ENCODE peak calls at places on chromosomes 4 and X, in five cellular contexts. G is cardiac muscle cell, P is RPMI8226, X is heart right ventricle, V is CMK. F is an unnamed sample.

GRCh38 chrX:1020634-1021166 is 191.7 kb downstream of the CRLF2 start:
- DNase-seq in G (no peak), X (no peak), P (no peak), V (no peak), F (no peak)

GRCh38 chrX:34813618-34814017 is 129.0 kb upstream of the FAM47B start:
- DNase-seq in V (no peak), G (no peak), X (no peak), P (no peak), F (no peak)

GRCh38 chr4:3877236-3877635 is 111.1 kb downstream of the ADRA2C start:
- DNase-seq in P (no peak), V (no peak), X (no peak), G (no peak), F (no peak)

GRCh38 chrX:4850312-4850711 is 1136.9 kb upstream of the PRKX start:
- DNase-seq in G (no peak), V (no peak), X (no peak), P (no peak), F (no peak)

GRCh38 chr4:74189331-74190043 is 31.6 kb downstream of the MTHFD2L start:
- DNase-seq in X (no peak), G (peak), P (peak), V (peak), F (peak)

GRCh38 chr4:168536448-168536847 is 39.6 kb downstream of the PALLD start:
- DNase-seq in P (no peak), V (no peak), G (no peak), X (no peak), F (no peak)

GRCh38 chr4:68447201-68447600 is at the start of gene TMPRSS11E:
- DNase-seq in G (no peak), V (no peak), X (no peak), P (no peak), F (no peak)

GRCh38 chr4:154691229-154691628 is 52.6 kb upstream of the LRAT start:
- DNase-seq in X (no peak), V (no peak), G (no peak), P (no peak), F (no peak)

GRCh38 chrX:17632942-17633341 is 104.4 kb upstream of the SCML1 start:
- DNase-seq in V (no peak), G (no peak), X (no peak), P (no peak), F (no peak)

GRCh38 chr4:145423017-145423708 is 58.5 kb upstream of the SMAD1 start:
- DNase-seq in G (no peak), P (no peak), V (no peak), X (no peak), F (no peak)

GRCh38 chr4:23161787-23162186 is 469.1 kb downstream of the GBA3 start:
- DNase-seq in P (no peak), G (no peak), X (no peak), V (no peak), F (peak)